ENCODE peak calls at places on chromosome 6, in eight cellular contexts. I, R, K, N, D, X, U and L are unnamed samples.
A peak's percentile ranks its signal among the peaks of the same experiment; 100 is the strongest.

GRCh38 chr6:35309611-35310264 is 12.1 kb downstream of the DEF6 start:
- DNase-seq in I (no peak), R (no peak), K (no peak), N (no peak), D (no peak), X (no peak), U (no peak), L (no peak)

GRCh38 chr6:6730831-6731230 is 142.3 kb downstream of the LY86 start:
- DNase-seq in I (peak; percentile 86), R (peak; percentile 96), K (no peak), N (no peak), D (no peak), X (no peak), U (no peak), L (no peak)

GRCh38 chr6:24831771-24832718 is 33.3 kb upstream of the ARMH2 start:
- DNase-seq in I (no peak), R (peak; percentile 62), K (no peak), N (no peak), D (no peak), X (no peak), U (no peak), L (no peak)

GRCh38 chr6:147667082-147667481 is 158.6 kb downstream of the SAMD5 start:
- DNase-seq in I (no peak), R (no peak), K (no peak), N (no peak), D (no peak), X (no peak), U (no peak), L (no peak)

GRCh38 chr6:64538760-64539159 is 903.2 kb downstream of the PHF3 start:
- DNase-seq in I (no peak), R (no peak), K (no peak), N (no peak), D (no peak), X (no peak), U (no peak), L (no peak)

GRCh38 chr6:14211596-14211961 is 94.0 kb downstream of the CD83 start:
- DNase-seq in I (no peak), R (peak; percentile 33), K (no peak), N (peak; percentile 27), D (peak; percentile 80), X (peak; percentile 16), U (peak; percentile 32), L (no peak)

GRCh38 chr6:108831104-108831503 is 17.1 kb upstream of the ARMC2 start:
- DNase-seq in I (no peak), R (peak; percentile 51), K (no peak), N (no peak), D (no peak), X (peak; percentile 41), U (no peak), L (no peak)

GRCh38 chr6:34544052-34544604 is 12.0 kb downstream of the SPDEF start:
- DNase-seq in I (no peak), R (no peak), K (no peak), N (no peak), D (no peak), X (no peak), U (no peak), L (no peak)

GRCh38 chr6:65776332-65776731 is 69.3 kb upstream of the EYS start:
- DNase-seq in I (no peak), R (no peak), K (no peak), N (no peak), D (peak; percentile 42), X (no peak), U (no peak), L (no peak)

GRCh38 chr6:79570802-79571367 is 33.7 kb upstream of the LCA5 start:
- DNase-seq in I (peak; percentile 40), R (peak; percentile 34), K (peak; percentile 24), N (no peak), D (peak; percentile 36), X (no peak), U (no peak), L (no peak)

GRCh38 chr6:7998103-7998725 is 66.0 kb downstream of the BLOC1S5 start:
- DNase-seq in I (no peak), R (peak; percentile 74), K (no peak), N (no peak), D (no peak), X (no peak), U (no peak), L (no peak)

GRCh38 chr6:82144007-82144851 is 103.3 kb downstream of the IBTK start:
- DNase-seq in I (peak; percentile 96), R (peak; percentile 96), K (no peak), N (no peak), D (peak; percentile 37), X (peak; percentile 8), U (no peak), L (no peak)

GRCh38 chr6:52876056-52876787 is 33.3 kb downstream of the GSTA3 start:
- DNase-seq in I (no peak), R (no peak), K (no peak), N (no peak), D (no peak), X (no peak), U (no peak), L (no peak)

GRCh38 chr6:157235600-157236039 is 87.7 kb downstream of the TMEM242 start:
- DNase-seq in I (no peak), R (peak; percentile 63), K (no peak), N (peak; percentile 34), D (peak; percentile 71), X (peak; percentile 77), U (peak; percentile 57), L (no peak)

GRCh38 chr6:42117843-42118161 is 24.6 kb downstream of the C6orf132 start:
- DNase-seq in I (no peak), R (no peak), K (no peak), N (no peak), D (no peak), X (no peak), U (no peak), L (no peak)

GRCh38 chr6:105357147-105357546 is 45.7 kb downstream of the PREP start:
- DNase-seq in I (no peak), R (no peak), K (no peak), N (no peak), D (no peak), X (no peak), U (no peak), L (no peak)

GRCh38 chr6:150685860-150686259 is 86.2 kb downstream of the PLEKHG1 start:
- DNase-seq in I (peak; percentile 25), R (no peak), K (peak; percentile 40), N (no peak), D (no peak), X (no peak), U (no peak), L (no peak)

GRCh38 chr6:4510906-4511625 is 265.1 kb upstream of the CDYL start:
- DNase-seq in I (no peak), R (no peak), K (no peak), N (no peak), D (no peak), X (no peak), U (no peak), L (no peak)

GRCh38 chr6:149964243-149965190 is 774 bp downstream of the ULBP1 start:
- DNase-seq in I (no peak), R (peak; percentile 28), K (no peak), N (no peak), D (peak; percentile 15), X (no peak), U (no peak), L (peak; percentile 20)

GRCh38 chr6:169853196-169854082 is 102.0 kb downstream of the ERMARD start:
- DNase-seq in I (no peak), R (no peak), K (no peak), N (no peak), D (no peak), X (no peak), U (no peak), L (no peak)

GRCh38 chr6:133807531-133807930 is 81.4 kb upstream of the TCF21 start:
- DNase-seq in I (no peak), R (no peak), K (no peak), N (no peak), D (no peak), X (no peak), U (no peak), L (no peak)

GRCh38 chr6:24897186-24897585 is 38.6 kb downstream of the RIPOR2 start:
- DNase-seq in I (no peak), R (no peak), K (no peak), N (no peak), D (no peak), X (no peak), U (no peak), L (no peak)